ENCODE peak calls at places on chromosomes 2 and 18, in eight cellular contexts. One of them, this sample, is unnamed.
A peak's percentile ranks its signal among the peaks of the same experiment; 100 is the strongest.

GRCh38 chr2:40087927-40088326 is 308.9 kb upstream of the THUMPD2 start:
- DNase-seq in tibial nerve: no peak
- DNase-seq in Peyer's patch: no peak
- DNase-seq in ovary: no peak
- DNase-seq in HepG2: no peak
- DNase-seq in esophagus squamous epithelium: no peak
- DNase-seq in body of pancreas: no peak
- DNase-seq in uterus: no peak
- DNase-seq in this sample: no peak

GRCh38 chr18:46333371-46334199 is 229.4 kb downstream of the HAUS1 start:
- DNase-seq in tibial nerve: no peak
- DNase-seq in Peyer's patch: no peak
- DNase-seq in ovary: no peak
- DNase-seq in HepG2: no peak
- DNase-seq in esophagus squamous epithelium: no peak
- DNase-seq in body of pancreas: peak; percentile 12
- DNase-seq in uterus: no peak
- DNase-seq in this sample: peak; percentile 42

GRCh38 chr2:172296267-172297046 is 130.9 kb upstream of the ITGA6 start:
- DNase-seq in tibial nerve: no peak
- DNase-seq in Peyer's patch: no peak
- DNase-seq in ovary: no peak
- DNase-seq in HepG2: no peak
- DNase-seq in esophagus squamous epithelium: no peak
- DNase-seq in body of pancreas: no peak
- DNase-seq in uterus: no peak
- DNase-seq in this sample: no peak

GRCh38 chr18:78136986-78137385 is 842.6 kb upstream of the SALL3 start:
- DNase-seq in tibial nerve: no peak
- DNase-seq in Peyer's patch: no peak
- DNase-seq in ovary: no peak
- DNase-seq in HepG2: no peak
- DNase-seq in esophagus squamous epithelium: no peak
- DNase-seq in body of pancreas: no peak
- DNase-seq in uterus: no peak
- DNase-seq in this sample: no peak

GRCh38 chr2:112867701-112868631 is 31.4 kb upstream of the IL1B start:
- DNase-seq in tibial nerve: no peak
- DNase-seq in Peyer's patch: no peak
- DNase-seq in ovary: no peak
- DNase-seq in HepG2: no peak
- DNase-seq in esophagus squamous epithelium: no peak
- DNase-seq in body of pancreas: no peak
- DNase-seq in uterus: no peak
- DNase-seq in this sample: no peak

GRCh38 chr2:134669731-134670669 is 48.8 kb downstream of the TMEM163 start:
- DNase-seq in tibial nerve: peak; percentile 11
- DNase-seq in Peyer's patch: peak; percentile 60
- DNase-seq in ovary: peak; percentile 68
- DNase-seq in HepG2: no peak
- DNase-seq in esophagus squamous epithelium: no peak
- DNase-seq in body of pancreas: peak; percentile 89
- DNase-seq in uterus: no peak
- DNase-seq in this sample: no peak

GRCh38 chr2:175205523-175205922 is 24.0 kb upstream of the ATP5MC3 start:
- DNase-seq in tibial nerve: no peak
- DNase-seq in Peyer's patch: no peak
- DNase-seq in ovary: no peak
- DNase-seq in HepG2: no peak
- DNase-seq in esophagus squamous epithelium: no peak
- DNase-seq in body of pancreas: no peak
- DNase-seq in uterus: no peak
- DNase-seq in this sample: no peak

GRCh38 chr2:26178246-26178645 is 5.4 kb downstream of the GAREM2 start:
- DNase-seq in tibial nerve: no peak
- DNase-seq in Peyer's patch: no peak
- DNase-seq in ovary: no peak
- DNase-seq in HepG2: no peak
- DNase-seq in esophagus squamous epithelium: no peak
- DNase-seq in body of pancreas: no peak
- DNase-seq in uterus: no peak
- DNase-seq in this sample: no peak

GRCh38 chr2:207600211-207600610 is 25.0 kb downstream of the METTL21A start:
- DNase-seq in tibial nerve: no peak
- DNase-seq in Peyer's patch: no peak
- DNase-seq in ovary: no peak
- DNase-seq in HepG2: no peak
- DNase-seq in esophagus squamous epithelium: no peak
- DNase-seq in body of pancreas: no peak
- DNase-seq in uterus: no peak
- DNase-seq in this sample: no peak

GRCh38 chr2:151765760-151766159 is 31.5 kb upstream of the NEB start:
- DNase-seq in tibial nerve: no peak
- DNase-seq in Peyer's patch: peak; percentile 56
- DNase-seq in ovary: no peak
- DNase-seq in HepG2: no peak
- DNase-seq in esophagus squamous epithelium: no peak
- DNase-seq in body of pancreas: no peak
- DNase-seq in uterus: no peak
- DNase-seq in this sample: no peak

GRCh38 chr2:121120411-121120810 is 164.6 kb downstream of the TFCP2L1 start:
- DNase-seq in tibial nerve: no peak
- DNase-seq in Peyer's patch: no peak
- DNase-seq in ovary: no peak
- DNase-seq in HepG2: no peak
- DNase-seq in esophagus squamous epithelium: no peak
- DNase-seq in body of pancreas: no peak
- DNase-seq in uterus: no peak
- DNase-seq in this sample: no peak

GRCh38 chr2:118127250-118127649 is 39.0 kb downstream of the INSIG2 start:
- DNase-seq in tibial nerve: no peak
- DNase-seq in Peyer's patch: no peak
- DNase-seq in ovary: no peak
- DNase-seq in HepG2: no peak
- DNase-seq in esophagus squamous epithelium: no peak
- DNase-seq in body of pancreas: no peak
- DNase-seq in uterus: no peak
- DNase-seq in this sample: no peak

GRCh38 chr2:215022418-215022817 is 116.0 kb downstream of the ABCA12 start:
- DNase-seq in tibial nerve: no peak
- DNase-seq in Peyer's patch: no peak
- DNase-seq in ovary: no peak
- DNase-seq in HepG2: no peak
- DNase-seq in esophagus squamous epithelium: no peak
- DNase-seq in body of pancreas: no peak
- DNase-seq in uterus: no peak
- DNase-seq in this sample: no peak

GRCh38 chr2:72993147-72993546 is 75.8 kb downstream of the EMX1 start:
- DNase-seq in tibial nerve: peak; percentile 70
- DNase-seq in Peyer's patch: peak; percentile 51
- DNase-seq in ovary: peak; percentile 23
- DNase-seq in HepG2: peak; percentile 58
- DNase-seq in esophagus squamous epithelium: no peak
- DNase-seq in body of pancreas: peak; percentile 28
- DNase-seq in uterus: peak; percentile 18
- DNase-seq in this sample: no peak

GRCh38 chr2:167292430-167293171 is 404.3 kb downstream of the XIRP2 start:
- DNase-seq in tibial nerve: peak; percentile 73
- DNase-seq in Peyer's patch: peak; percentile 82
- DNase-seq in ovary: peak; percentile 77
- DNase-seq in HepG2: peak; percentile 64
- DNase-seq in esophagus squamous epithelium: no peak
- DNase-seq in body of pancreas: peak; percentile 89
- DNase-seq in uterus: peak; percentile 86
- DNase-seq in this sample: peak; percentile 89

GRCh38 chr2:120014231-120014990 is 1.5 kb downstream of the EPB41L5 start:
- DNase-seq in tibial nerve: peak; percentile 13
- DNase-seq in Peyer's patch: no peak
- DNase-seq in ovary: no peak
- DNase-seq in HepG2: no peak
- DNase-seq in esophagus squamous epithelium: no peak
- DNase-seq in body of pancreas: peak; percentile 53
- DNase-seq in uterus: no peak
- DNase-seq in this sample: no peak

GRCh38 chr18:36634573-36635216 is 194.1 kb downstream of the TPGS2 start:
- DNase-seq in tibial nerve: no peak
- DNase-seq in Peyer's patch: no peak
- DNase-seq in ovary: no peak
- DNase-seq in HepG2: no peak
- DNase-seq in esophagus squamous epithelium: no peak
- DNase-seq in body of pancreas: no peak
- DNase-seq in uterus: no peak
- DNase-seq in this sample: no peak

DNA sequence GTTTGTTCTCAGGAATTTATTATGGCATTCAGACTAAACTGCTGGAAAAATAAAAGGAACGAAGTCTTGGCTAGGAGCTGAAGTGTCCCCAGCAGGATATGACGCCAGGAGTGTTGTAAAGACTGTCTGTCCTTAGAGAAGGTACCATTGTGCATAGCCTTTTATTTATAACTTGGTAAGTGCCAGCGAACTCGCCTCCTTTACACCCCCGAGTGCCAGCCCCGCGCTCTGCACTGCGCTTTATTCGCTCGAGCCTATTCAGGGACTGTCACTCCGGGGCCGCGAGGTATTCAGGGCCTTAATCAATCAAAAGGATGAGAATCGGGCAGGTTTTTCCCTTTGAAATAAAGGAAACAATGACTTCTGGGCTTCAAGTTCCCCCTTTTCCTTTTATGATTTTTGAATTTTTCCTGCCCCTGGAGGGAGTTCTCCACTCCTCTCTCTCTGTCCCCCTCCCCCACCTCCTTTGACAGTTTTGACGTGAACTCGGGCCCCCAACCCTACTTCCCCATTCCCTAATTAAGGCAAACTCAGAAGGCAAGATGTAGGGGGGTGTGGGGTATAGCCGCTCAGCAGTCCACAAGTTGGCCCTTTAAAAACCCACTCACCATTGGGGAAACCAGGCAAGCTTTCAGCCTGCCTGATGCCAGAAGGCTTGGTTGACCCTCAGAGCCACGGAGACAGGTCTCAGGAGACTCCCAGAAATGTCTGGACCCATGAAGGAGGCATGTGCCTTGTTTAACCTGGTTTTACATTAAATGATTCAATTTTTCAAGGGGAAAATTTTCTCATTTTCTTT is 1.3 kb upstream of the PAX3 start:
- DNase-seq in tibial nerve: no peak
- DNase-seq in Peyer's patch: no peak
- DNase-seq in ovary: no peak
- DNase-seq in HepG2: no peak
- DNase-seq in esophagus squamous epithelium: no peak
- DNase-seq in body of pancreas: no peak
- DNase-seq in uterus: no peak
- DNase-seq in this sample: no peak
- H3K4me3 ChIP-seq in tibial nerve: no peak overlapping the region
- H3K4me3 ChIP-seq in Peyer's patch: no peak overlapping the region
- H3K4me3 ChIP-seq in ovary: no peak overlapping the region
- H3K4me3 ChIP-seq in HepG2: no peak overlapping the region
- H3K4me3 ChIP-seq in esophagus squamous epithelium: no peak overlapping the region
- H3K4me3 ChIP-seq in body of pancreas: no peak overlapping the region
- H3K4me3 ChIP-seq in uterus: no peak overlapping the region
- H3K4me3 ChIP-seq in this sample: no peak overlapping the region

GRCh38 chr2:1393321-1393720 is 19.9 kb upstream of the TPO start:
- DNase-seq in tibial nerve: no peak
- DNase-seq in Peyer's patch: no peak
- DNase-seq in ovary: no peak
- DNase-seq in HepG2: no peak
- DNase-seq in esophagus squamous epithelium: no peak
- DNase-seq in body of pancreas: peak; percentile 56
- DNase-seq in uterus: no peak
- DNase-seq in this sample: no peak
- TF ChIP-seq POLR2A in tibial nerve: no peak
- TF ChIP-seq POLR2A in Peyer's patch: no peak
- TF ChIP-seq POLR2A in ovary: no peak
- TF ChIP-seq POLR2A in HepG2: no peak
- TF ChIP-seq POLR2A in esophagus squamous epithelium: no peak
- TF ChIP-seq POLR2A in body of pancreas: no peak
- TF ChIP-seq POLR2A in uterus: no peak
- TF ChIP-seq POLR2A in this sample: no peak

DNA sequence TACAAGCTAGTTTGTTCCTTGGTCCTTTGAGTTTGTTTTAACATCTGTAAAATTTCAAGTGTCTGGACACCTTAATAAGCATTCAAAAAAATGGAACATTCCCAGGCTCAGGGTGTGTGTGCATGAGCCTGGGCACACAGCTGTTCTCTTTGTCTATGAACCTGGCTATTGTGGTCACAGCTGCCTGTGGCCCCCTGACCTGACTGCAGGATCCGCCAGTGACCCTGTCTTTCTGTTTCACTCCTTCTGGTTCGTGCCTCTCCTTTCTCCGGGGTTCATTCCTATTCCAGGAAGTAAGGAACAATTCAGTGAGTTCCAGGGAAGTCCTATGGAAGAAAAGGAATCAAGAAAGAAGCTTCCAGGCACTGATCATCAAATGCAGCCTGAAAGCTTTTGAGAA is 35.6 kb downstream of the VWA3B start:
- DNase-seq in tibial nerve: no peak
- DNase-seq in Peyer's patch: no peak
- DNase-seq in ovary: no peak
- DNase-seq in HepG2: no peak
- DNase-seq in esophagus squamous epithelium: no peak
- DNase-seq in body of pancreas: no peak
- DNase-seq in uterus: no peak
- DNase-seq in this sample: no peak
- H3K27me3 ChIP-seq in tibial nerve: no peaks in the 10 kb centered on the region
- H3K27me3 ChIP-seq in Peyer's patch: no peaks in the 10 kb centered on the region
- H3K27me3 ChIP-seq in ovary: no peaks in the 10 kb centered on the region
- H3K27me3 ChIP-seq in HepG2: peaks cover 2% of the 10 kb centered on the region
- H3K27me3 ChIP-seq in esophagus squamous epithelium: no peaks in the 10 kb centered on the region
- H3K27me3 ChIP-seq in body of pancreas: no peaks in the 10 kb centered on the region
- H3K27me3 ChIP-seq in uterus: no peaks in the 10 kb centered on the region
- H3K27me3 ChIP-seq in this sample: no peaks in the 10 kb centered on the region

GRCh38 chr2:96816127-96816835 is at the start of gene CNNM3:
- DNase-seq in tibial nerve: peak; percentile 93
- DNase-seq in Peyer's patch: peak; percentile 98
- DNase-seq in ovary: peak; percentile 95
- DNase-seq in HepG2: peak; percentile 91
- DNase-seq in esophagus squamous epithelium: peak; percentile 60
- DNase-seq in body of pancreas: peak; percentile 96
- DNase-seq in uterus: peak; percentile 95
- DNase-seq in this sample: peak; percentile 98

GRCh38 chr2:96816836-96817702 is 1.0 kb downstream of the CNNM3 start:
- DNase-seq in tibial nerve: no peak
- DNase-seq in Peyer's patch: no peak
- DNase-seq in ovary: no peak
- DNase-seq in HepG2: peak; percentile 16
- DNase-seq in esophagus squamous epithelium: no peak
- DNase-seq in body of pancreas: no peak
- DNase-seq in uterus: no peak
- DNase-seq in this sample: no peak

GRCh38 chr2:96819876-96820511 is 3.9 kb downstream of the CNNM3 start:
- DNase-seq in tibial nerve: no peak
- DNase-seq in Peyer's patch: no peak
- DNase-seq in ovary: no peak
- DNase-seq in HepG2: no peak
- DNase-seq in esophagus squamous epithelium: no peak
- DNase-seq in body of pancreas: no peak
- DNase-seq in uterus: no peak
- DNase-seq in this sample: no peak

GRCh38 chr2:96819101-96819875 is 3.2 kb downstream of the CNNM3 start:
- DNase-seq in tibial nerve: no peak
- DNase-seq in Peyer's patch: peak; percentile 90
- DNase-seq in ovary: no peak
- DNase-seq in HepG2: peak; percentile 98
- DNase-seq in esophagus squamous epithelium: no peak
- DNase-seq in body of pancreas: peak; percentile 95
- DNase-seq in uterus: no peak
- DNase-seq in this sample: peak; percentile 70

GRCh38 chr2:96817882-96818281 is 1.8 kb downstream of the CNNM3 start:
- DNase-seq in tibial nerve: no peak
- DNase-seq in Peyer's patch: no peak
- DNase-seq in ovary: no peak
- DNase-seq in HepG2: no peak
- DNase-seq in esophagus squamous epithelium: no peak
- DNase-seq in body of pancreas: no peak
- DNase-seq in uterus: no peak
- DNase-seq in this sample: no peak
- H3K4me3 ChIP-seq in tibial nerve: no peak overlapping the region
- H3K4me3 ChIP-seq in Peyer's patch: peak overlapping the region; percentile 86
- H3K4me3 ChIP-seq in ovary: peak overlapping the region; percentile 70
- H3K4me3 ChIP-seq in HepG2: peak overlapping the region; percentile 91
- H3K4me3 ChIP-seq in esophagus squamous epithelium: peak overlapping the region; percentile 63
- H3K4me3 ChIP-seq in body of pancreas: no peak overlapping the region
- H3K4me3 ChIP-seq in uterus: peak overlapping the region; percentile 59
- H3K4me3 ChIP-seq in this sample: no peak overlapping the region

This sample was measured in heart left ventricle.